ENCODE peak calls at places on chromosomes 11 and 22, in five cellular contexts. R is T-cell, T is C1 segment of cervical spinal cord, G is hypothalamus, U is endothelial cell. O is an unnamed sample.

GRCh38 chr11:75588067-75588481 is 26.0 kb downstream of the SERPINH1 start:
- DNase-seq in R (no peak), G (no peak), U (no peak), T (no peak), O (no peak)

GRCh38 chr22:37184380-37184755 is 3.7 kb downstream of the C1QTNF6 start:
- DNase-seq in R (no peak), T (no peak), G (no peak), U (no peak), O (no peak)

GRCh38 chr11:115222218-115222862 is 281.9 kb downstream of the CADM1 start:
- DNase-seq in R (peak), T (no peak), U (no peak), G (no peak), O (peak)

GRCh38 chr11:5550440-5551095 is 2.2 kb upstream of the OR52H1 start:
- DNase-seq in R (no peak), G (no peak), T (no peak), U (no peak), O (peak)

GRCh38 chr11:64935634-64936081 is at the start of gene GPHA2:
- DNase-seq in T (no peak), G (no peak), R (no peak), U (peak), O (no peak)

GRCh38 chr11:44564198-44564597 is 1.3 kb upstream of the CD82 start:
- DNase-seq in G (no peak), T (no peak), U (no peak), R (no peak), O (peak)

GRCh38 chr11:36069576-36070214 is 125.8 kb downstream of the LDLRAD3 start:
- DNase-seq in T (no peak), R (no peak), U (peak), G (no peak), O (peak)

GRCh38 chr11:111604392-111605009 is 2.3 kb downstream of the SIK2 start:
- DNase-seq in U (no peak), R (no peak), T (no peak), G (no peak), O (peak)

GRCh38 chr11:33557201-33557600 is 143.4 kb downstream of the C11orf91 start:
- DNase-seq in U (no peak), R (no peak), T (no peak), G (no peak), O (peak)

GRCh38 chr22:42719656-42720262 is 911 bp downstream of the A4GALT start:
- DNase-seq in T (no peak), U (peak), R (no peak), G (no peak), O (no peak)

GRCh38 chr11:17991799-17992433 is 20.9 kb downstream of the SERGEF start:
- DNase-seq in U (peak), T (no peak), R (peak), G (no peak), O (peak)

GRCh38 chr11:45649544-45650165 is 15.8 kb downstream of the CHST1 start:
- DNase-seq in T (no peak), G (no peak), U (no peak), R (no peak), O (no peak)

GRCh38 chr22:20509344-20510047 is 2.1 kb downstream of the MED15 start:
- DNase-seq in R (peak), T (no peak), G (no peak), U (peak), O (peak)

GRCh38 chr11:11748706-11749365 is 92.9 kb upstream of the USP47 start:
- DNase-seq in G (no peak), T (no peak), R (no peak), U (no peak), O (peak)

GRCh38 chr22:29816539-29816938 is 21.5 kb downstream of the ASCC2 start:
- DNase-seq in T (no peak), G (no peak), R (no peak), U (no peak), O (no peak)

GRCh38 chr11:86214710-86215109 is 29.8 kb upstream of the EED start:
- DNase-seq in U (no peak), G (no peak), T (no peak), R (no peak), O (peak)

GRCh38 chr11:85076535-85077330 is 550.4 kb downstream of the DLG2 start:
- DNase-seq in U (no peak), R (no peak), G (no peak), T (no peak), O (peak)

GRCh38 chr22:31138126-31138525 is 2.2 kb downstream of the PLA2G3 start:
- DNase-seq in T (no peak), U (no peak), G (no peak), R (no peak), O (no peak)

GRCh38 chr11:115170133-115170815 is 333.9 kb downstream of the CADM1 start:
- DNase-seq in G (no peak), R (peak), T (no peak), U (peak), O (no peak)

GRCh38 chr11:117175781-117176180 is 2.8 kb upstream of the SIDT2 start:
- DNase-seq in U (no peak), G (no peak), T (no peak), R (no peak), O (no peak)

GRCh38 chr11:35911013-35911412 is 32.8 kb upstream of the LDLRAD3 start:
- DNase-seq in G (no peak), T (no peak), U (no peak), R (no peak), O (no peak)

GRCh38 chr11:68076371-68077042 is 37.7 kb downstream of the TCIRG1 start:
- DNase-seq in R (no peak), U (peak), G (no peak), T (no peak), O (no peak)

GRCh38 chr11:7278314-7278917 is 26.7 kb downstream of the SYT9 start:
- DNase-seq in G (no peak), R (no peak), U (peak), T (no peak), O (peak)

GRCh38 chr11:34910817-34911216 is 5.4 kb downstream of the APIP start:
- DNase-seq in T (no peak), U (no peak), G (no peak), R (no peak), O (no peak)

GRCh38 chr11:120334332-120334731 is 1.9 kb upstream of the ARHGEF12 start:
- DNase-seq in R (no peak), G (no peak), U (no peak), T (no peak), O (no peak)

GRCh38 chr22:48577014-48577690 is 1250.5 kb downstream of the BRD1 start:
- DNase-seq in U (no peak), T (no peak), G (no peak), R (no peak), O (no peak)

GRCh38 chr22:17470880-17471500 is 92.3 kb upstream of the SLC25A18 start:
- DNase-seq in G (no peak), R (no peak), U (no peak), T (no peak), O (no peak)

GRCh38 chr11:35012467-35013191 is 96.2 kb downstream of the PDHX start:
- DNase-seq in U (no peak), G (no peak), R (no peak), T (no peak), O (no peak)

GRCh38 chr22:23278883-23279675 is 98.8 kb downstream of the BCR start:
- DNase-seq in U (no peak), G (no peak), T (no peak), R (peak), O (peak)

GRCh38 chr11:29321293-29322132 is 695.3 kb downstream of the KCNA4 start:
- DNase-seq in T (no peak), G (no peak), U (no peak), R (no peak), O (peak)

GRCh38 chr11:122714021-122714420 is 58.5 kb downstream of the UBASH3B start:
- DNase-seq in G (no peak), T (no peak), R (no peak), U (no peak), O (no peak)

GRCh38 chr22:37164535-37164887 is 14.8 kb upstream of the IL2RB start:
- DNase-seq in U (no peak), T (no peak), G (no peak), R (no peak), O (no peak)

GRCh38 chr11:63841554-63841953 is 2.6 kb downstream of the MARK2 start:
- DNase-seq in G (no peak), U (no peak), T (no peak), R (no peak), O (peak)

GRCh38 chr22:49724030-49724892 is 103.4 kb downstream of the BRD1 start:
- DNase-seq in R (no peak), G (no peak), T (no peak), U (peak), O (no peak)

O was measured in mammary epithelial cell.